ENCODE peak calls at places on chromosomes 1 and 21, in seven cellular contexts. One of them, this sample, is unnamed.

GRCh38 chr1:164440222-164440621 is 118.8 kb upstream of the PBX1 start:
- DNase-seq in psoas muscle: no peak
- DNase-seq in heart right ventricle: no peak
- DNase-seq in left lung: no peak
- DNase-seq in neural progenitor cell: peak; percentile 49
- DNase-seq in hepatocyte: peak; percentile 30
- DNase-seq in cardiac muscle cell: peak; percentile 87
- DNase-seq in this sample: peak; percentile 31

GRCh38 chr21:24844672-24845071 is 762.6 kb downstream of the MRPL39 start:
- DNase-seq in psoas muscle: no peak
- DNase-seq in heart right ventricle: no peak
- DNase-seq in left lung: no peak
- DNase-seq in neural progenitor cell: no peak
- DNase-seq in hepatocyte: no peak
- DNase-seq in cardiac muscle cell: no peak
- DNase-seq in this sample: no peak

GRCh38 chr1:224696891-224697765 is 81.0 kb downstream of the CNIH3 start:
- DNase-seq in psoas muscle: no peak
- DNase-seq in heart right ventricle: no peak
- DNase-seq in left lung: no peak
- DNase-seq in neural progenitor cell: no peak
- DNase-seq in hepatocyte: no peak
- DNase-seq in cardiac muscle cell: no peak
- DNase-seq in this sample: no peak

GRCh38 chr1:13863701-13864100 is 163.7 kb downstream of the PRDM2 start:
- DNase-seq in psoas muscle: no peak
- DNase-seq in heart right ventricle: no peak
- DNase-seq in left lung: no peak
- DNase-seq in neural progenitor cell: no peak
- DNase-seq in hepatocyte: no peak
- DNase-seq in cardiac muscle cell: no peak
- DNase-seq in this sample: no peak

GRCh38 chr1:223258751-223259177 is 105.2 kb downstream of the SUSD4 start:
- DNase-seq in psoas muscle: no peak
- DNase-seq in heart right ventricle: no peak
- DNase-seq in left lung: no peak
- DNase-seq in neural progenitor cell: no peak
- DNase-seq in hepatocyte: peak; percentile 87
- DNase-seq in cardiac muscle cell: no peak
- DNase-seq in this sample: no peak

GRCh38 chr1:6506210-6507036 is 15.0 kb upstream of the PLEKHG5 start:
- DNase-seq in psoas muscle: peak; percentile 50
- DNase-seq in heart right ventricle: no peak
- DNase-seq in left lung: no peak
- DNase-seq in neural progenitor cell: no peak
- DNase-seq in hepatocyte: no peak
- DNase-seq in cardiac muscle cell: no peak
- DNase-seq in this sample: no peak

GRCh38 chr1:5980314-5981008 is 11.8 kb downstream of the NPHP4 start:
- DNase-seq in psoas muscle: peak; percentile 82
- DNase-seq in heart right ventricle: peak; percentile 57
- DNase-seq in left lung: no peak
- DNase-seq in neural progenitor cell: peak; percentile 84
- DNase-seq in hepatocyte: peak; percentile 74
- DNase-seq in cardiac muscle cell: peak; percentile 75
- DNase-seq in this sample: peak; percentile 37

GRCh38 chr1:113390871-113391642 is 742 bp downstream of the MAGI3 start:
- DNase-seq in psoas muscle: peak; percentile 77
- DNase-seq in heart right ventricle: peak; percentile 58
- DNase-seq in left lung: peak; percentile 64
- DNase-seq in neural progenitor cell: peak; percentile 61
- DNase-seq in hepatocyte: peak; percentile 65
- DNase-seq in cardiac muscle cell: peak; percentile 39
- DNase-seq in this sample: no peak

GRCh38 chr21:33443174-33443573 is 36.6 kb downstream of the TMEM50B start:
- DNase-seq in psoas muscle: no peak
- DNase-seq in heart right ventricle: no peak
- DNase-seq in left lung: peak; percentile 61
- DNase-seq in neural progenitor cell: no peak
- DNase-seq in hepatocyte: no peak
- DNase-seq in cardiac muscle cell: peak; percentile 37
- DNase-seq in this sample: no peak

GRCh38 chr1:30872948-30873263 is 35.7 kb downstream of the SDC3 start:
- DNase-seq in psoas muscle: no peak
- DNase-seq in heart right ventricle: no peak
- DNase-seq in left lung: no peak
- DNase-seq in neural progenitor cell: no peak
- DNase-seq in hepatocyte: no peak
- DNase-seq in cardiac muscle cell: no peak
- DNase-seq in this sample: no peak

GRCh38 chr1:6273380-6273891 is 12.5 kb upstream of the GPR153 start:
- DNase-seq in psoas muscle: no peak
- DNase-seq in heart right ventricle: no peak
- DNase-seq in left lung: no peak
- DNase-seq in neural progenitor cell: peak; percentile 18
- DNase-seq in hepatocyte: peak; percentile 61
- DNase-seq in cardiac muscle cell: no peak
- DNase-seq in this sample: no peak

GRCh38 chr1:119275145-119275929 is 93.2 kb upstream of the HAO2 start:
- DNase-seq in psoas muscle: no peak
- DNase-seq in heart right ventricle: no peak
- DNase-seq in left lung: no peak
- DNase-seq in neural progenitor cell: peak; percentile 79
- DNase-seq in hepatocyte: peak; percentile 68
- DNase-seq in cardiac muscle cell: peak; percentile 76
- DNase-seq in this sample: peak; percentile 73

GRCh38 chr21:45363921-45364463 is 41.0 kb upstream of the COL18A1 start:
- DNase-seq in psoas muscle: peak; percentile 87
- DNase-seq in heart right ventricle: peak; percentile 83
- DNase-seq in left lung: peak; percentile 77
- DNase-seq in neural progenitor cell: no peak
- DNase-seq in hepatocyte: peak; percentile 84
- DNase-seq in cardiac muscle cell: no peak
- DNase-seq in this sample: no peak

GRCh38 chr1:111990878-111991760 is 1.7 kb upstream of the KCND3 start:
- DNase-seq in psoas muscle: peak; percentile 87
- DNase-seq in heart right ventricle: peak; percentile 77
- DNase-seq in left lung: peak; percentile 71
- DNase-seq in neural progenitor cell: peak; percentile 87
- DNase-seq in hepatocyte: peak; percentile 68
- DNase-seq in cardiac muscle cell: peak; percentile 69
- DNase-seq in this sample: peak; percentile 85

DNA sequence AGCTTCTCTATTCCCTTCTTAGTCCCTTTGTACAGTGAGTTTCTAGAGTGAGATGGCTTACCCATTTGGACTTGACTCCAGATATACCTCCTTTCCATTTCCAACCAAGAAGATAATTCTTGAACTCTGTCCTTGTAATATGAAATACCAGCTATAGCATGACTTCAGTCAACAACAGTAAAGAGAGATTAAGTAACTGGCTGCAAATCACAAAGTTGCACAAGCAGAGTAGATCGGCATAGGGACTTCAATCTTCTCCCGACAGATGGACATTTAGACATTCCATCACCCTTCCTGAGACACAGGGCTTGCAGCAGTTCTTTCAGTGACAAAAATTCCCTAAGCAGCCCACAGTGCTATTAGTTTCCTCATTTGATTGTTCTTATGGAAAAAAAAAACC is 44.6 kb downstream of the JAK1 start:
- DNase-seq in psoas muscle: no peak
- DNase-seq in heart right ventricle: no peak
- DNase-seq in left lung: no peak
- DNase-seq in neural progenitor cell: no peak
- DNase-seq in hepatocyte: no peak
- DNase-seq in cardiac muscle cell: no peak
- DNase-seq in this sample: no peak
- H3K4me3 ChIP-seq in psoas muscle: no peak overlapping the region
- H3K4me3 ChIP-seq in heart right ventricle: no peak overlapping the region
- H3K4me3 ChIP-seq in left lung: no peak overlapping the region
- H3K4me3 ChIP-seq in neural progenitor cell: no peak overlapping the region
- H3K4me3 ChIP-seq in hepatocyte: no peak overlapping the region
- H3K4me3 ChIP-seq in cardiac muscle cell: no peak overlapping the region
- H3K4me3 ChIP-seq in this sample: no peak overlapping the region

DNA sequence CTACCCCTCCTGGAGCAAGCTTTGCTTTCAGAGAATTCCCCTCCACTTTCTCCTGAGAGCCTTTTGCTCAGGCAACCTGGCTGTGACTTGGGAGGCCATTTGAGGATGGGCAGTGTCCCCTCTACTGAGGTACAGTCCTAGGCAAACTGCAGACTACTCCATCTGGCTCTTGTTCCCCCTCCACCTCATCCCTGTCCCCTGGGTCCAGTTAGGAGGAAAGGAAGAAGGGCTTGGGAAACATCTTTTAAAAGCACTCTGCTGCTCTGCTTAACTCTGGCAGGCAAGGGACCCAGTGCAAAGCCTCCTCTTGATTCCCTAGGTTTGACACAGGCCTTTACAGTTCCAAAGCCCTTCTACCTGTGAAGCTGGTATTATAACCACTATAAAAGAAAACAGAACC is 108.2 kb downstream of the NAV1 start:
- DNase-seq in psoas muscle: no peak
- DNase-seq in heart right ventricle: no peak
- DNase-seq in left lung: no peak
- DNase-seq in neural progenitor cell: no peak
- DNase-seq in hepatocyte: no peak
- DNase-seq in cardiac muscle cell: peak; percentile 28
- DNase-seq in this sample: no peak
- H3K4me3 ChIP-seq in psoas muscle: no peak overlapping the region
- H3K4me3 ChIP-seq in heart right ventricle: peak overlapping the region; percentile 65
- H3K4me3 ChIP-seq in left lung: no peak overlapping the region
- H3K4me3 ChIP-seq in neural progenitor cell: peak overlapping the region; percentile 58
- H3K4me3 ChIP-seq in hepatocyte: no peak overlapping the region
- H3K4me3 ChIP-seq in cardiac muscle cell: peak overlapping the region; percentile 66
- H3K4me3 ChIP-seq in this sample: no peak overlapping the region

GRCh38 chr1:115456441-115456961 is 118.5 kb upstream of the NGF start:
- DNase-seq in psoas muscle: peak; percentile 77
- DNase-seq in heart right ventricle: no peak
- DNase-seq in left lung: no peak
- DNase-seq in neural progenitor cell: no peak
- DNase-seq in hepatocyte: no peak
- DNase-seq in cardiac muscle cell: no peak
- DNase-seq in this sample: no peak

GRCh38 chr1:115459161-115459560 is 121.1 kb upstream of the NGF start:
- DNase-seq in psoas muscle: no peak
- DNase-seq in heart right ventricle: no peak
- DNase-seq in left lung: no peak
- DNase-seq in neural progenitor cell: no peak
- DNase-seq in hepatocyte: no peak
- DNase-seq in cardiac muscle cell: no peak
- DNase-seq in this sample: no peak

GRCh38 chr1:115461526-115461925 is 123.5 kb upstream of the NGF start:
- DNase-seq in psoas muscle: no peak
- DNase-seq in heart right ventricle: no peak
- DNase-seq in left lung: no peak
- DNase-seq in neural progenitor cell: no peak
- DNase-seq in hepatocyte: no peak
- DNase-seq in cardiac muscle cell: no peak
- DNase-seq in this sample: no peak

GRCh38 chr1:115457295-115457694 is 119.2 kb upstream of the NGF start:
- DNase-seq in psoas muscle: no peak
- DNase-seq in heart right ventricle: no peak
- DNase-seq in left lung: no peak
- DNase-seq in neural progenitor cell: no peak
- DNase-seq in hepatocyte: no peak
- DNase-seq in cardiac muscle cell: peak; percentile 28
- DNase-seq in this sample: no peak

GRCh38 chr1:115458426-115459114 is 120.5 kb upstream of the NGF start:
- DNase-seq in psoas muscle: no peak
- DNase-seq in heart right ventricle: no peak
- DNase-seq in left lung: no peak
- DNase-seq in neural progenitor cell: no peak
- DNase-seq in hepatocyte: no peak
- DNase-seq in cardiac muscle cell: no peak
- DNase-seq in this sample: no peak
- H3K4me3 ChIP-seq in psoas muscle: no peak overlapping the region
- H3K4me3 ChIP-seq in heart right ventricle: no peak overlapping the region
- H3K4me3 ChIP-seq in left lung: no peak overlapping the region
- H3K4me3 ChIP-seq in neural progenitor cell: no peak overlapping the region
- H3K4me3 ChIP-seq in hepatocyte: no peak overlapping the region
- H3K4me3 ChIP-seq in cardiac muscle cell: no peak overlapping the region
- H3K4me3 ChIP-seq in this sample: no peak overlapping the region

DNA sequence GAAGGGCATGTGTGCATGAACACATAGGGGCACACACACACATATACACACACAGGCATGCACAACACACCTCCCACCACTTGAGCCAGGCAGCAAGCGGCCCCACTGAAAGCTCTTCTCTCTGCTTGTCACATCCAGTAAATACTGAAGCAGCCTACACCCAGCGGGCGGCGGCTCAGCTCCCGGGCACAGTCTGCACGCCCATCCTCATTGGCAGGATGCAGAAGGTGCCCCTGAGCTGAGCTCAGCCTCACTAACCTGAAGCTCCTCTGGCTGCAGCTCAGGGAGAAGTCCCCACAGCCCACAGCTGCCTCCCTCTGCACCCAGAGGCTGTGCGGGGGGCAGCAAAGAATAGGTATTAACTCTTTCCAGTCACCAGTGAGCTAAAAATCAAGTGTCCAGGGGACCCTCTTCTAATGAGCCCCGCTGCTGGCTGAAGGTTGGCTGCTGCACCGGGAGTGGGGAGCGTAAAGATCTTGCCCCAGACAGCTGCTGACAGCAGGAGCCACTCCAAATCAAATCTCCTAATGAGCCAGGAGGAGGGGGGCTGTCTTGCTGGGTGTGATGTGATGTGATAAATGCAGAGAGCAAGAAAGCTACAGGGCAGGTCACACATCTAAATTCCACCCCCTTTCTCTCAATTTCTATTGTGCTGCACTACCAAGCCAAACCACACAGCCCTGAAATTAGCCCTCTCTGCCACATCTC is 12.5 kb downstream of the RGS8 start:
- DNase-seq in psoas muscle: no peak
- DNase-seq in heart right ventricle: no peak
- DNase-seq in left lung: no peak
- DNase-seq in neural progenitor cell: peak; percentile 45
- DNase-seq in hepatocyte: no peak
- DNase-seq in cardiac muscle cell: peak; percentile 55
- DNase-seq in this sample: no peak
- H3K4me3 ChIP-seq in psoas muscle: no peak overlapping the region
- H3K4me3 ChIP-seq in heart right ventricle: no peak overlapping the region
- H3K4me3 ChIP-seq in left lung: no peak overlapping the region
- H3K4me3 ChIP-seq in neural progenitor cell: no peak overlapping the region
- H3K4me3 ChIP-seq in hepatocyte: no peak overlapping the region
- H3K4me3 ChIP-seq in cardiac muscle cell: no peak overlapping the region
- H3K4me3 ChIP-seq in this sample: no peak overlapping the region

DNA sequence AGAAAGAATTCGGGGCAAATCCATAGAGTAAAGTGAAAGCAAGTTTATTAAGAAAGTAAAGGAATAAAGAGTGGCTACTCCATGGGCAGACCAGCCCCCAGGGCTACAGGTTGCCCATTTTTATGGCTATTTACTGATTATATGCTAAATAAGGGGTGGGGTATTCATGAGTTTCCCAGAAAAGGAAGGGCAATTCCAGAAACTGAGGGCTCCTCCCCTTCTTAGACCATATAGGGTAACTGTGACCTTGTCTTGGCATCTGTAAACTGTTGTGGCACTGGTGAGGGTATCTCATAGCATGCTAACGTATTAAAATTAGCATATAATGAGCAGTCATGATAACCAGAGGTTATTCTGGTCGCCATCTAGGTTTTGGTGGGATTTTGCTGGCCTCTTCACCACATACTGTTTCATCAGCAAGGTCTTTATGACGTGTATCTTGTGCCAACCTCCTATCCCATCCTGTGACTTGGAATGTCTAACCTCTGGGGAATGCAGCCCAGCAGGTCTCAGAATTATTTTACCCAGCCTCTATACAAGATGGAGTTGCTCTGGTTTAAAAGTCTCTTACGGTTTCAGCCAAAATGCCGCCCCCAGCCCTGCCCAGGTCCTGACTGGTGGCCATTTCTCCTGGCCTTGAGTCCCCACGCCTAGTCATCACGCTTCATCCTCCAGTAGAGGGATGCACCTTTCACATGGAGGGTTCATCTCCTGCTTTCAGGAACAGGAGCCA is 976 bp upstream of the TRIM17 start:
- DNase-seq in psoas muscle: no peak
- DNase-seq in heart right ventricle: no peak
- DNase-seq in left lung: peak; percentile 14
- DNase-seq in neural progenitor cell: no peak
- DNase-seq in hepatocyte: no peak
- DNase-seq in cardiac muscle cell: no peak
- DNase-seq in this sample: no peak
- H3K4me3 ChIP-seq in psoas muscle: no peak overlapping the region
- H3K4me3 ChIP-seq in heart right ventricle: no peak overlapping the region
- H3K4me3 ChIP-seq in left lung: no peak overlapping the region
- H3K4me3 ChIP-seq in neural progenitor cell: no peak overlapping the region
- H3K4me3 ChIP-seq in hepatocyte: no peak overlapping the region
- H3K4me3 ChIP-seq in cardiac muscle cell: no peak overlapping the region
- H3K4me3 ChIP-seq in this sample: no peak overlapping the region

This sample was measured in HAP-1.